ENCODE peak calls at places on chromosomes 13 and 19, in nine cellular contexts. W, A, E, L, T, Z, Q, P and X are unnamed samples.

GRCh38 chr19:3176715-3177501 is 1.7 kb upstream of the S1PR4 start:
- DNase-seq in A (peak; percentile 23), Q (peak; percentile 74), T (peak; percentile 43), W (no peak), L (no peak), P (peak; percentile 80), Z (peak; percentile 71), E (no peak), X (no peak)

GRCh38 chr19:33241530-33242101 is 16.0 kb upstream of the SLC7A10 start:
- DNase-seq in P (no peak), A (peak; percentile 9), W (no peak), T (no peak), E (no peak), Z (peak; percentile 33), Q (peak; percentile 82), L (no peak), X (no peak)

GRCh38 chr19:19662866-19663291 is 597 bp downstream of the ATP13A1 start:
- DNase-seq in T (no peak), L (no peak), Q (no peak), P (no peak), W (no peak), A (no peak), E (no peak), Z (no peak), X (peak; percentile 37)

GRCh38 chr19:58568731-58569130 is 4.4 kb downstream of the MZF1 start:
- DNase-seq in W (no peak), Z (peak; percentile 4), P (no peak), A (no peak), T (no peak), E (peak; percentile 6), Q (no peak), L (no peak), X (no peak)

GRCh38 chr19:35291916-35292315 is at the start of gene MAG:
- DNase-seq in A (no peak), P (no peak), W (no peak), T (no peak), Z (no peak), E (no peak), Q (no peak), L (no peak), X (no peak)

GRCh38 chr19:16571689-16572331 is 405 bp downstream of the SLC35E1 start:
- DNase-seq in L (no peak), T (no peak), P (no peak), A (peak; percentile 37), W (no peak), Z (peak; percentile 51), E (no peak), Q (no peak), X (peak; percentile 24)

GRCh38 chr19:46492841-46493235 is 2.8 kb downstream of the PNMA8B start:
- DNase-seq in P (no peak), E (no peak), L (peak; percentile 72), Z (no peak), Q (no peak), T (no peak), A (no peak), W (no peak), X (no peak)

GRCh38 chr13:94620286-94620896 is 18.7 kb downstream of the GPR180 start:
- DNase-seq in E (no peak), Q (no peak), T (peak; percentile 55), L (peak; percentile 77), Z (no peak), A (peak; percentile 72), P (peak; percentile 13), W (no peak), X (peak; percentile 26)

GRCh38 chr13:34638897-34639296 is 303.2 kb upstream of the NBEA start:
- DNase-seq in T (no peak), Q (no peak), L (no peak), E (no peak), A (no peak), P (no peak), W (no peak), Z (no peak), X (no peak)

GRCh38 chr13:50714886-50715285 is 128.6 kb downstream of the DLEU7 start:
- DNase-seq in L (no peak), W (no peak), Q (no peak), T (no peak), Z (no peak), A (no peak), P (no peak), E (no peak), X (no peak)

GRCh38 chr13:102132896-102133295 is 269.0 kb downstream of the FGF14 start:
- DNase-seq in T (no peak), P (no peak), Z (no peak), W (no peak), Q (no peak), A (no peak), L (no peak), E (no peak), X (no peak)

GRCh38 chr13:76980075-76980718 is 11.7 kb upstream of the CLN5 start:
- DNase-seq in E (peak; percentile 69), P (peak; percentile 85), W (peak; percentile 87), L (peak; percentile 99), T (peak; percentile 46), A (peak; percentile 58), Z (peak; percentile 83), Q (peak; percentile 90), X (peak; percentile 95)

GRCh38 chr13:52405767-52406494 is at the start of gene THSD1:
- DNase-seq in T (peak; percentile 28), L (peak; percentile 78), W (peak; percentile 14), Z (peak; percentile 24), A (peak; percentile 22), E (peak; percentile 51), P (peak; percentile 40), Q (peak; percentile 67), X (peak; percentile 86)

GRCh38 chr13:43333176-43333575 is 309.8 kb downstream of the DNAJC15 start:
- DNase-seq in W (no peak), E (no peak), L (no peak), Z (no peak), P (no peak), A (no peak), Q (no peak), T (no peak), X (no peak)

GRCh38 chr19:1259206-1259872 is 9.8 kb upstream of the CIRBP start:
- DNase-seq in Z (peak; percentile 88), T (peak; percentile 58), E (peak; percentile 43), A (peak; percentile 58), Q (no peak), W (no peak), L (peak; percentile 92), P (peak; percentile 25), X (peak; percentile 68)

GRCh38 chr19:10471909-10472308 is 31.2 kb downstream of the KEAP1 start:
- DNase-seq in Z (no peak), W (no peak), P (peak; percentile 28), Q (no peak), A (peak; percentile 71), L (no peak), E (no peak), T (peak; percentile 43), X (no peak)

GRCh38 chr19:32201661-32202060 is 143.7 kb upstream of the ZNF507 start:
- DNase-seq in T (no peak), P (no peak), Z (no peak), A (no peak), Q (no peak), E (no peak), L (no peak), W (no peak), X (no peak)

GRCh38 chr19:16200776-16201391 is 3.2 kb downstream of the AP1M1 start:
- DNase-seq in L (no peak), A (no peak), Q (no peak), P (no peak), E (no peak), Z (no peak), T (no peak), W (no peak), X (no peak)

GRCh38 chr13:30158774-30159445 is 148.4 kb downstream of the KATNAL1 start:
- DNase-seq in L (no peak), Q (no peak), T (peak; percentile 87), A (peak; percentile 89), E (peak; percentile 32), W (no peak), P (no peak), Z (no peak), X (no peak)
- TF ChIP-seq CTCF in L (peak; percentile 40), Q (no peak), T (peak; percentile 71), A (peak; percentile 81), E (no peak), W (peak; percentile 15), P (peak; percentile 12), Z (no peak), X (no peak)

GRCh38 chr19:5652261-5652660 is 28.1 kb downstream of the MICOS13 start:
- DNase-seq in L (no peak), T (no peak), W (no peak), Q (peak; percentile 18), A (no peak), P (no peak), E (no peak), Z (no peak), X (no peak)
- TF ChIP-seq CTCF in L (no peak), T (no peak), W (no peak), Q (no peak), A (no peak), P (no peak), E (no peak), Z (no peak), X (no peak)

GRCh38 chr13:23598371-23598770 is 28.2 kb downstream of the TNFRSF19 start:
- DNase-seq in Z (no peak), E (no peak), W (no peak), P (no peak), L (no peak), A (no peak), Q (no peak), T (peak; percentile 49), X (no peak)
- TF ChIP-seq CTCF in Z (no peak), E (no peak), W (no peak), P (no peak), L (no peak), A (no peak), Q (no peak), T (no peak), X (no peak)

GRCh38 chr13:46903748-46904147 is 6.9 kb upstream of the HTR2A start:
- DNase-seq in L (no peak), E (no peak), Q (no peak), P (no peak), W (no peak), T (peak; percentile 43), A (peak; percentile 77), Z (no peak), X (no peak)

GRCh38 chr13:46908511-46908910 is 11.7 kb upstream of the HTR2A start:
- DNase-seq in T (peak; percentile 85), L (no peak), Z (no peak), W (no peak), P (no peak), A (peak; percentile 47), E (no peak), Q (no peak), X (no peak)

GRCh38 chr13:46901721-46902120 is 4.9 kb upstream of the HTR2A start:
- DNase-seq in A (no peak), Q (no peak), W (no peak), P (no peak), T (no peak), Z (no peak), E (no peak), L (no peak), X (no peak)

GRCh38 chr13:46906440-46906839 is 9.6 kb upstream of the HTR2A start:
- DNase-seq in E (no peak), L (no peak), A (no peak), T (no peak), Z (no peak), W (no peak), Q (no peak), P (no peak), X (no peak)

DNA sequence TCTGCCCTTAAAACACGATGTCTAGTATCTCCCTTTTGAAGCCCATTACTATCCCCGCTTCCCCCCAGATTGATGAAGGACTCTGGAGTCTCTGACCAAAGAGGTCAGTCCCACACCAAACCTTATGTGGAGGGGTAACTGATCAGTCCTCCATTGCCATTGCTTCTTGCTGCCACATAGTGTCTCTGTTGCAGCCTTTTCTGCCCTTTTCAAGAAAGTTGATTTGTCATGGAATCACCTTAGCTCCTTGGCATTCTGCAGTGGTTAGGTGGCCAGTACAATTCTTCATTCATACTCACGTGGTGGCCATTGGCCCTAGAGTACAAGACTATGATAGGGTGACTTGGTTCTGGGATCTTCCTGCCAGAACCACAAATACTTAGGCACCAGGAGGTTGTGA is 8.4 kb upstream of the HTR2A start:
- DNase-seq in A (peak; percentile 58), W (no peak), E (no peak), Z (no peak), P (no peak), L (no peak), Q (no peak), T (no peak), X (no peak)
- TF ChIP-seq CTCF in A (peak; percentile 52), W (peak; percentile 25), E (no peak), Z (no peak), P (no peak), L (peak; percentile 69), Q (no peak), T (peak; percentile 32), X (no peak)